ENCODE peak calls at places on chromosomes 5 and 9, in seven cellular contexts. K is H9, T is lower lobe of right lung, X is right lobe of liver, Y is OCI-LY7, E is esophagus muscularis mucosa, I is uterus. Q is an unnamed sample.

GRCh38 chr5:126389179-126389578 is 34.0 kb upstream of the GRAMD2B start:
- DNase-seq in Y (no peak), X (no peak), K (no peak), E (no peak), I (no peak), T (no peak), Q (no peak)

GRCh38 chr9:13957089-13957488 is 356.9 kb downstream of the NFIB start:
- DNase-seq in K (no peak), I (no peak), X (no peak), T (no peak), E (no peak), Y (no peak), Q (no peak)

GRCh38 chr5:151682751-151683331 is 3.9 kb downstream of the SPARC start:
- DNase-seq in T (no peak), I (no peak), E (no peak), X (no peak), Y (no peak), K (no peak), Q (no peak)

GRCh38 chr9:93091056-93091452 is 5.0 kb upstream of the CARD19 start:
- DNase-seq in Y (no peak), E (no peak), I (peak; percentile 8), K (peak; percentile 18), X (peak; percentile 43), T (peak; percentile 1), Q (peak; percentile 4)

GRCh38 chr5:68432682-68433081 is 217.1 kb downstream of the PIK3R1 start:
- DNase-seq in T (no peak), X (no peak), K (no peak), I (no peak), Y (no peak), E (no peak), Q (no peak)

GRCh38 chr9:82680179-82680935 is 382.6 kb downstream of the RASEF start:
- DNase-seq in K (no peak), Y (no peak), E (no peak), T (no peak), I (no peak), X (no peak), Q (no peak)

GRCh38 chr5:172443441-172444109 is 10.8 kb downstream of the SH3PXD2B start:
- DNase-seq in Y (no peak), E (peak; percentile 96), K (no peak), I (peak; percentile 93), T (peak; percentile 69), X (no peak), Q (peak; percentile 97)

GRCh38 chr5:126516133-126516532 is 78.9 kb downstream of the ALDH7A1 start:
- DNase-seq in E (no peak), K (no peak), I (no peak), Y (no peak), X (no peak), T (no peak), Q (no peak)

GRCh38 chr5:158414780-158415179 is 555.8 kb upstream of the CLINT1 start:
- DNase-seq in Y (no peak), X (no peak), T (no peak), K (no peak), E (no peak), I (no peak), Q (no peak)

GRCh38 chr5:107672212-107673105 is 1.7 kb upstream of the EFNA5 start:
- DNase-seq in X (peak; percentile 51), E (no peak), K (peak; percentile 98), T (peak; percentile 87), I (peak; percentile 37), Y (peak; percentile 67), Q (peak; percentile 89)

GRCh38 chr5:74638776-74639537 is 1.6 kb downstream of the ENC1 start:
- DNase-seq in K (no peak), I (no peak), E (no peak), X (no peak), Y (peak; percentile 63), T (no peak), Q (no peak)

GRCh38 chr9:17863213-17863883 is 284.5 kb downstream of the SH3GL2 start:
- DNase-seq in X (no peak), I (no peak), K (no peak), E (peak; percentile 55), T (no peak), Y (no peak), Q (no peak)

GRCh38 chr5:132426525-132427138 is 57.1 kb downstream of the SLC22A5 start:
- DNase-seq in X (peak; percentile 70), K (peak; percentile 78), T (peak; percentile 89), I (peak; percentile 71), E (no peak), Y (peak; percentile 87), Q (peak; percentile 94)
- H3K4me1 ChIP-seq in X (peaks cover 60% of the 10 kb centered on the region), K (no peaks in the 10 kb centered on the region), T (peaks cover 100% of the 10 kb centered on the region), I (peaks cover 34% of the 10 kb centered on the region), E (peaks cover 93% of the 10 kb centered on the region), Y (peaks cover 100% of the 10 kb centered on the region), Q (no peaks in the 10 kb centered on the region)

GRCh38 chr9:76403352-76403751 is 9.1 kb upstream of the RFK start:
- DNase-seq in K (no peak), E (no peak), I (no peak), T (no peak), Y (peak; percentile 68), X (peak; percentile 53), Q (no peak)
- H3K27ac ChIP-seq in K (no peak overlapping the region), E (peak overlapping the region; percentile 55), I (peak overlapping the region; percentile 64), T (peak overlapping the region; percentile 63), Y (peak overlapping the region; percentile 23), X (peak overlapping the region; percentile 15), Q (peak overlapping the region; percentile 30)

GRCh38 chr9:133131506-133131905 is 10.5 kb upstream of the RALGDS start:
- DNase-seq in K (no peak), E (no peak), Y (no peak), T (no peak), X (no peak), I (no peak), Q (no peak)

GRCh38 chr9:133127340-133127981 is 6.4 kb upstream of the RALGDS start:
- DNase-seq in E (no peak), Y (no peak), X (peak; percentile 88), I (peak; percentile 46), T (peak; percentile 86), K (no peak), Q (no peak)

GRCh38 chr9:133130721-133131244 is 9.7 kb upstream of the RALGDS start:
- DNase-seq in E (no peak), K (no peak), Y (peak; percentile 77), T (no peak), X (no peak), I (no peak), Q (no peak)

GRCh38 chr9:133128152-133128551 is 7.1 kb upstream of the RALGDS start:
- DNase-seq in E (no peak), X (no peak), Y (no peak), K (no peak), T (no peak), I (no peak), Q (no peak)

GRCh38 chr9:133129001-133129799 is 8.2 kb upstream of the RALGDS start:
- DNase-seq in I (no peak), X (no peak), K (no peak), E (no peak), T (peak; percentile 68), Y (no peak), Q (no peak)
- H3K4me1 ChIP-seq in I (peaks cover 14% of the 10 kb centered on the region), X (peaks cover 37% of the 10 kb centered on the region), K (no peaks in the 10 kb centered on the region), E (peaks cover 72% of the 10 kb centered on the region), T (peaks cover 72% of the 10 kb centered on the region), Y (peaks cover 23% of the 10 kb centered on the region), Q (no peaks in the 10 kb centered on the region)

GRCh38 chr5:10556893-10557746 is 6.8 kb upstream of the ANKRD33B start:
- DNase-seq in K (no peak), T (no peak), E (no peak), I (no peak), Y (no peak), X (no peak), Q (no peak)

GRCh38 chr5:10559151-10559550 is 4.7 kb upstream of the ANKRD33B start:
- DNase-seq in Y (no peak), I (no peak), T (no peak), K (no peak), X (no peak), E (no peak), Q (no peak)

GRCh38 chr5:10555134-10555733 is 8.6 kb upstream of the ANKRD33B start:
- DNase-seq in E (no peak), K (no peak), X (no peak), Y (no peak), I (no peak), T (no peak), Q (no peak)

GRCh38 chr5:10557747-10558295 is 6.0 kb upstream of the ANKRD33B start:
- DNase-seq in T (no peak), X (no peak), E (no peak), Y (no peak), K (no peak), I (no peak), Q (no peak)

DNA sequence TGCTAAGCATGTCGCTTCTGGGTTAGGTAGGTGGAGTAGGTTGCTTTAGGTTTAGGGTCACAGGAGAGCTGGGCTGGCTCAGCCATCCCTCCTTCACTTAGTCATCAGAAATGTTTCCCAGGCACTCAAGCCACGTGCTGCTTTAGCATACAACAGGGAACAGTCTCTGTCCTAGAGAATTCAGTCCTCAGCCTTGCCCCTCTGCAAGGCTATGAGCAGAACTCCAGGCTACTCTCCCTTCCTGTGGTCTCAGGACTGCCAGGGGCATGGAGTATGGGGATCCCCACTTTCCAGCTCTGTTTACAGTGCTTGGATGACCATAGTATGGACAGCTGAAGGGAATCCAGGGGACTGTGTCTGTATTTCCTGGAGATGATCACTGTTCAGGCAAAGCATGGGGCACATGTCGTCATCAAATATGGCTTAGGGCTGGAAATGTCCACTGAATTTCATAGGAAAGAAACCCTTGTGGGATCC is 7.5 kb upstream of the ANKRD33B start:
- DNase-seq in K (no peak), X (no peak), E (no peak), T (no peak), Y (no peak), I (no peak), Q (no peak)
- H3K27ac ChIP-seq in K (no peak overlapping the region), X (no peak overlapping the region), E (no peak overlapping the region), T (no peak overlapping the region), Y (no peak overlapping the region), I (no peak overlapping the region), Q (no peak overlapping the region)

GRCh38 chr5:111742166-111742565 is 14.8 kb downstream of the NREP start:
- DNase-seq in E (no peak), K (no peak), I (no peak), X (no peak), Y (no peak), T (no peak), Q (no peak)

GRCh38 chr5:111739423-111739822 is 17.6 kb downstream of the NREP start:
- DNase-seq in K (no peak), I (no peak), E (no peak), Y (no peak), X (no peak), T (no peak), Q (no peak)

GRCh38 chr5:111742595-111742994 is 14.4 kb downstream of the NREP start:
- DNase-seq in K (no peak), Y (no peak), I (peak; percentile 40), T (no peak), E (no peak), X (peak; percentile 77), Q (no peak)

GRCh38 chr5:111743521-111743920 is 13.5 kb downstream of the NREP start:
- DNase-seq in E (no peak), Y (no peak), K (no peak), X (no peak), I (no peak), T (no peak), Q (no peak)

DNA sequence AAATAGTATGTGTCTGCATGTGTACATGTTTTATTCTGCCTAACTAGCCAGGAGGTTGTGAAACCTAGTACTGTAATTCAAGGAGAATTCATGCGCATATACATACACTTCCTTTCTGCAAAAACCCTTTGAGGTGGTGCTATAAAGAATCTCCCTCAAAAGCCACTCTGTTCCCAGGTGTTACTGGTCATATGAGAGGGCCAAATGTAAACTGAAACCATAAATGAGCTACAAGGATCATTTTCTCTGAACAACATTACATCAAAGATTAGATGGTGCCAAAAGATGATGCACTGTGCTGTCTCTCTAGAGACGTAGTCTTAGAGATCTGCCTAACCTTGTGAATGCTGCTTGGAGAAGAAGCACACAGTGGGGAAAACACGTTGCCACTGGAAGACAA is 15.7 kb downstream of the NREP start:
- DNase-seq in X (no peak), I (no peak), T (no peak), E (no peak), Y (peak; percentile 84), K (no peak), Q (no peak)
- H3K4me1 ChIP-seq in X (peaks cover 45% of the 10 kb centered on the region), I (peaks cover 11% of the 10 kb centered on the region), T (peaks cover 23% of the 10 kb centered on the region), E (peaks cover 68% of the 10 kb centered on the region), Y (peaks cover 55% of the 10 kb centered on the region), K (peaks cover 30% of the 10 kb centered on the region), Q (peaks cover 12% of the 10 kb centered on the region)

Q was measured in aorta.